ENCODE peak calls at places on chromosomes 11 and 22, in eight cellular contexts. W is testis; I is T-helper 1 cell; Z is activated T-cell treated with anti-CD3 and anti-CD28 coated beads for 24 hours; Y is stimulated activated CD4-positive, alpha-beta T cell treated with anti-CD3 and anti-CD28 coated beads, Interleukin-4, amount 100 ng/mL, for 24 hours; Q is A549; O is GOT3; E is pancreas. V is an unnamed sample.

GRCh38 chr22:50340157-50340879 is 2.8 kb upstream of the PPP6R2 start:
- DNase-seq in W (peak), I (no peak), Z (no peak), Y (no peak), Q (no peak), O (no peak), E (no peak), V (no peak)

GRCh38 chr22:48869161-48869560 is 958.5 kb downstream of the BRD1 start:
- DNase-seq in W (no peak), I (no peak), Z (no peak), Y (no peak), Q (no peak), O (no peak), E (no peak), V (no peak)

GRCh38 chr11:121716060-121716459 is 263.3 kb upstream of the SORL1-AS1 start:
- DNase-seq in W (no peak), I (no peak), Z (no peak), Y (no peak), Q (no peak), O (no peak), E (no peak), V (no peak)

GRCh38 chr11:76074178-76075112 is 131.9 kb downstream of the WNT11 start:
- DNase-seq in W (no peak), I (no peak), Z (no peak), Y (no peak), Q (no peak), O (no peak), E (no peak), V (no peak)

GRCh38 chr11:46659908-46660307 is 40.5 kb downstream of the ARHGAP1 start:
- DNase-seq in W (no peak), I (no peak), Z (no peak), Y (no peak), Q (no peak), O (no peak), E (no peak), V (no peak)

GRCh38 chr11:112589132-112589531 is 328.5 kb upstream of the PLET1 start:
- DNase-seq in W (no peak), I (no peak), Z (no peak), Y (no peak), Q (no peak), O (no peak), E (no peak), V (no peak)

GRCh38 chr11:44755553-44756505 is 29.1 kb downstream of the TSPAN18 start:
- DNase-seq in W (no peak), I (no peak), Z (no peak), Y (no peak), Q (no peak), O (no peak), E (no peak), V (peak)

GRCh38 chr11:32852142-32852541 is 22.4 kb downstream of the PRRG4 start:
- DNase-seq in W (no peak), I (no peak), Z (no peak), Y (no peak), Q (no peak), O (no peak), E (no peak), V (peak)

GRCh38 chr11:111624602-111625001 is 22.4 kb downstream of the SIK2 start:
- DNase-seq in W (no peak), I (no peak), Z (no peak), Y (no peak), Q (no peak), O (no peak), E (no peak), V (no peak)

GRCh38 chr11:12075822-12076821 is 34.3 kb upstream of the MICAL2 start:
- DNase-seq in W (no peak), I (no peak), Z (no peak), Y (no peak), Q (peak), O (peak), E (no peak), V (peak)

GRCh38 chr22:21937041-21937820 is 15.4 kb downstream of the PPM1F start:
- DNase-seq in W (no peak), I (no peak), Z (no peak), Y (no peak), Q (no peak), O (no peak), E (no peak), V (no peak)

GRCh38 chr22:30087611-30088010 is 7.3 kb downstream of the HORMAD2 start:
- DNase-seq in W (no peak), I (no peak), Z (no peak), Y (no peak), Q (no peak), O (no peak), E (no peak), V (no peak)

GRCh38 chr11:120296554-120296953 is 28.5 kb upstream of the TLCD5 start:
- DNase-seq in W (no peak), I (no peak), Z (no peak), Y (no peak), Q (no peak), O (no peak), E (no peak), V (no peak)

GRCh38 chr11:124801014-124801413 is 808 bp upstream of the MSANTD2 start:
- DNase-seq in W (no peak), I (no peak), Z (no peak), Y (no peak), Q (no peak), O (no peak), E (no peak), V (peak)

GRCh38 chr11:77695417-77695816 is 57.8 kb upstream of the CLNS1A start:
- DNase-seq in W (no peak), I (no peak), Z (no peak), Y (no peak), Q (no peak), O (no peak), E (no peak), V (no peak)

GRCh38 chr11:68282141-68282860 is 10.5 kb upstream of the C11orf24 start:
- DNase-seq in W (no peak), I (no peak), Z (peak), Y (peak), Q (no peak), O (no peak), E (no peak), V (no peak)

GRCh38 chr11:122765487-122766131 is 72.7 kb upstream of the CRTAM start:
- DNase-seq in W (no peak), I (no peak), Z (no peak), Y (no peak), Q (no peak), O (no peak), E (no peak), V (no peak)

GRCh38 chr11:132054822-132055221 is 684.4 kb downstream of the NTM start:
- DNase-seq in W (no peak), I (no peak), Z (no peak), Y (no peak), Q (no peak), O (no peak), E (no peak), V (peak)

GRCh38 chr11:12094872-12095800 is 15.3 kb upstream of the MICAL2 start:
- DNase-seq in W (peak), I (no peak), Z (no peak), Y (no peak), Q (no peak), O (no peak), E (no peak), V (no peak)

GRCh38 chr11:118054712-118055640 is 21.9 kb upstream of the TMPRSS4 start:
- DNase-seq in W (peak), I (no peak), Z (no peak), Y (no peak), Q (no peak), O (no peak), E (no peak), V (no peak)

GRCh38 chr11:100235085-100235484 is 452.0 kb upstream of the ARHGAP42 start:
- DNase-seq in W (no peak), I (no peak), Z (no peak), Y (no peak), Q (no peak), O (no peak), E (no peak), V (no peak)

GRCh38 chr11:83033972-83034672 is 37.6 kb downstream of the RAB30 start:
- DNase-seq in W (peak), I (no peak), Z (no peak), Y (no peak), Q (no peak), O (no peak), E (peak), V (peak)

GRCh38 chr11:12792590-12792989 is 118.4 kb downstream of the TEAD1 start:
- DNase-seq in W (no peak), I (no peak), Z (no peak), Y (no peak), Q (no peak), O (no peak), E (no peak), V (peak)

GRCh38 chr11:59510917-59511589 is at the start of gene OR4D9:
- DNase-seq in W (no peak), I (no peak), Z (no peak), Y (no peak), Q (no peak), O (no peak), E (no peak), V (peak)

GRCh38 chr22:43859176-43859575 is 3.1 kb downstream of the SULT4A1 start:
- DNase-seq in W (no peak), I (no peak), Z (no peak), Y (no peak), Q (no peak), O (no peak), E (no peak), V (no peak)

GRCh38 chr11:110362916-110363574 is 66.6 kb upstream of the RDX start:
- DNase-seq in W (no peak), I (no peak), Z (no peak), Y (no peak), Q (no peak), O (no peak), E (peak), V (peak)

GRCh38 chr11:67268036-67268683 is 1.9 kb downstream of the GRK2 start:
- DNase-seq in W (no peak), I (no peak), Z (peak), Y (peak), Q (no peak), O (no peak), E (peak), V (no peak)

GRCh38 chr11:4479676-4480075 is 2.8 kb upstream of the OR52K1 start:
- DNase-seq in W (no peak), I (no peak), Z (no peak), Y (no peak), Q (no peak), O (no peak), E (no peak), V (no peak)

GRCh38 chr11:22780914-22781593 is 48.5 kb downstream of the SVIP start:
- DNase-seq in W (no peak), I (no peak), Z (no peak), Y (no peak), Q (no peak), O (no peak), E (no peak), V (no peak)

GRCh38 chr11:61119055-61119454 is 16.8 kb downstream of the CD5 start:
- DNase-seq in W (no peak), I (no peak), Z (no peak), Y (no peak), Q (no peak), O (no peak), E (no peak), V (no peak)

GRCh38 chr22:21450320-21450831 is 16.8 kb upstream of the TMEM191C start:
- DNase-seq in W (peak), I (no peak), Z (no peak), Y (no peak), Q (no peak), O (no peak), E (peak), V (no peak)

GRCh38 chr11:17389205-17389956 is 922 bp upstream of the KCNJ11 start:
- DNase-seq in W (peak), I (peak), Z (peak), Y (peak), Q (peak), O (no peak), E (peak), V (peak)

GRCh38 chr11:76783901-76784813 is 1.0 kb downstream of the TSKU start:
- DNase-seq in W (peak), I (no peak), Z (no peak), Y (no peak), Q (no peak), O (no peak), E (peak), V (peak)

GRCh38 chr11:24391165-24391564 is 105.7 kb upstream of the LUZP2 start:
- DNase-seq in W (no peak), I (no peak), Z (no peak), Y (no peak), Q (no peak), O (no peak), E (no peak), V (peak)

GRCh38 chr11:100851129-100851528 is 164.0 kb downstream of the ARHGAP42 start:
- DNase-seq in W (no peak), I (no peak), Z (no peak), Y (no peak), Q (no peak), O (no peak), E (no peak), V (no peak)

GRCh38 chr11:44617671-44618461 is 52.4 kb downstream of the CD82 start:
- DNase-seq in W (no peak), I (no peak), Z (no peak), Y (no peak), Q (no peak), O (no peak), E (no peak), V (no peak)

GRCh38 chr11:19595840-19596751 is 116.5 kb upstream of the NAV2 start:
- DNase-seq in W (no peak), I (no peak), Z (no peak), Y (no peak), Q (peak), O (peak), E (no peak), V (peak)